ENCODE peak calls at places on chromosomes 2 and 18, in five cellular contexts. Y is AML-193, L is activated T-cell treated with anti-CD3 and anti-CD28 coated beads for 1 hour, B is GM10248, N is GM13977. H is an unnamed sample.

GRCh38 chr2:34578641-34579040 is 979.5 kb upstream of the FAM98A start:
- DNase-seq in Y (no peak), L (no peak), B (no peak), N (no peak), H (no peak)

GRCh38 chr2:180017764-180018163 is 10.7 kb upstream of the CWC22 start:
- DNase-seq in Y (no peak), L (no peak), B (no peak), N (no peak), H (no peak)

GRCh38 chr2:135948642-135949355 is 36.6 kb downstream of the DARS1 start:
- DNase-seq in Y (no peak), L (no peak), B (peak), N (peak), H (peak)

GRCh38 chr2:215833531-215834162 is 179.7 kb downstream of the MREG start:
- DNase-seq in Y (no peak), L (no peak), B (no peak), N (no peak), H (peak)

GRCh38 chr2:224242543-224242942 is 159.4 kb downstream of the FAM124B start:
- DNase-seq in Y (no peak), L (no peak), B (no peak), N (no peak), H (no peak)

GRCh38 chr2:86174445-86174844 is 20.8 kb downstream of the IMMT start:
- DNase-seq in Y (no peak), L (no peak), B (no peak), N (no peak), H (no peak)

GRCh38 chr2:888906-889566 is 61.6 kb upstream of the SNTG2 start:
- DNase-seq in Y (no peak), L (no peak), B (no peak), N (no peak), H (no peak)

GRCh38 chr18:24429188-24429587 is 2.7 kb downstream of the IMPACT start:
- DNase-seq in Y (no peak), L (no peak), B (no peak), N (no peak), H (no peak)

GRCh38 chr2:172736419-172737174 is 952 bp downstream of the RAPGEF4 start:
- DNase-seq in Y (no peak), L (no peak), B (no peak), N (peak), H (no peak)

GRCh38 chr2:189673661-189674373 is 653 bp upstream of the ANKAR start:
- DNase-seq in Y (no peak), L (no peak), B (no peak), N (no peak), H (no peak)

GRCh38 chr2:56185582-56186046 is 1.8 kb downstream of the CCDC85A start:
- DNase-seq in Y (no peak), L (no peak), B (no peak), N (no peak), H (peak)

GRCh38 chr2:62197609-62198236 is 1.8 kb downstream of the B3GNT2 start:
- DNase-seq in Y (no peak), L (no peak), B (no peak), N (no peak), H (peak)

GRCh38 chr18:38077219-38077618 is 511.6 kb upstream of the CELF4 start:
- DNase-seq in Y (no peak), L (no peak), B (no peak), N (no peak), H (no peak)

GRCh38 chr2:133829686-133830085 is 261.4 kb upstream of the NCKAP5 start:
- DNase-seq in Y (no peak), L (no peak), B (no peak), N (no peak), H (no peak)

GRCh38 chr18:58314284-58314683 is 270.3 kb downstream of the NEDD4L start:
- DNase-seq in Y (peak), L (no peak), B (no peak), N (no peak), H (peak)

GRCh38 chr18:5707586-5707985 is 163.8 kb upstream of the EPB41L3 start:
- DNase-seq in Y (no peak), L (no peak), B (no peak), N (no peak), H (no peak)

GRCh38 chr2:61452392-61452791 is 18.5 kb downstream of the USP34 start:
- DNase-seq in Y (no peak), L (no peak), B (no peak), N (no peak), H (no peak)

GRCh38 chr2:225090746-225091145 is 48.5 kb upstream of the DOCK10 start:
- DNase-seq in Y (no peak), L (no peak), B (no peak), N (no peak), H (no peak)

GRCh38 chr2:133833746-133834145 is 265.5 kb upstream of the NCKAP5 start:
- DNase-seq in Y (no peak), L (no peak), B (no peak), N (no peak), H (no peak)

GRCh38 chr2:5465859-5466258 is 226.3 kb upstream of the SOX11 start:
- DNase-seq in Y (no peak), L (no peak), B (no peak), N (no peak), H (no peak)

GRCh38 chr2:144598906-144599305 is 79.0 kb upstream of the ZEB2 start:
- DNase-seq in Y (no peak), L (no peak), B (no peak), N (no peak), H (no peak)

GRCh38 chr2:142849818-142850217 is 27.6 kb upstream of the KYNU start:
- DNase-seq in Y (no peak), L (no peak), B (no peak), N (no peak), H (no peak)

GRCh38 chr2:29293830-29294438 is 178.7 kb downstream of the CLIP4 start:
- DNase-seq in Y (no peak), L (no peak), B (peak), N (peak), H (peak)

GRCh38 chr2:122980672-122981071 is 1044.4 kb upstream of the CNTNAP5 start:
- DNase-seq in Y (peak), L (no peak), B (no peak), N (no peak), H (no peak)

GRCh38 chr18:41870817-41871216 is 84.2 kb upstream of the PIK3C3 start:
- DNase-seq in Y (no peak), L (no peak), B (no peak), N (no peak), H (no peak)

GRCh38 chr2:191268596-191268995 is 23.4 kb downstream of the MYO1B start:
- DNase-seq in Y (no peak), L (no peak), B (no peak), N (no peak), H (no peak)

GRCh38 chr2:56410140-56410539 is 226.3 kb downstream of the CCDC85A start:
- DNase-seq in Y (no peak), L (no peak), B (no peak), N (no peak), H (no peak)